ENCODE peak calls at places on chromosomes 4 and X, in nine cellular contexts. Z is fibroblast of the conjunctiva, U is naive B cell, V is T-helper 2 cell, L is endothelial cell, S is aorta, X is mesothelial cell of epicardium, Y is hepatic stellate cell, F is SK-N-DZ. B is an unnamed sample.

GRCh38 chr4:98775672-98776071 is 117.3 kb upstream of the TSPAN5 start:
- DNase-seq in Z (no peak), U (no peak), V (no peak), L (no peak), S (no peak), X (no peak), Y (no peak), F (no peak), B (no peak)

GRCh38 chrX:78665286-78665685 is 6.2 kb upstream of the RTL3 start:
- DNase-seq in Z (no peak), U (no peak), V (no peak), L (no peak), S (no peak), X (no peak), Y (no peak), F (no peak), B (no peak)

GRCh38 chrX:1874416-1874815 is 259.6 kb downstream of the ASMT start:
- DNase-seq in Z (no peak), U (no peak), V (no peak), L (no peak), S (no peak), X (no peak), Y (no peak), F (no peak), B (no peak)

GRCh38 chr4:6319530-6320150 is 50.0 kb downstream of the WFS1 start:
- DNase-seq in Z (no peak), U (no peak), V (no peak), L (no peak), S (no peak), X (no peak), Y (no peak), F (no peak), B (no peak)

GRCh38 chr4:147799986-147800555 is 68.2 kb downstream of the ARHGAP10 start:
- DNase-seq in Z (no peak), U (no peak), V (peak), L (no peak), S (no peak), X (no peak), Y (no peak), F (no peak), B (peak)

GRCh38 chrX:41144873-41145272 is 59.6 kb downstream of the USP9X start:
- DNase-seq in Z (no peak), U (no peak), V (no peak), L (no peak), S (no peak), X (no peak), Y (no peak), F (no peak), B (no peak)

GRCh38 chr4:156523492-156523891 is 448.1 kb downstream of the PDGFC start:
- DNase-seq in Z (no peak), U (no peak), V (no peak), L (no peak), S (no peak), X (no peak), Y (no peak), F (no peak), B (no peak)

GRCh38 chr4:189773909-189774308 is 166.8 kb upstream of the FRG1 start:
- DNase-seq in Z (no peak), U (no peak), V (no peak), L (no peak), S (no peak), X (no peak), Y (no peak), F (no peak), B (no peak)

GRCh38 chr4:77009511-77010120 is 60.1 kb downstream of the SEPTIN11 start:
- DNase-seq in Z (no peak), U (no peak), V (no peak), L (no peak), S (no peak), X (no peak), Y (no peak), F (no peak), B (no peak)

GRCh38 chr4:185592845-185593488 is 57.7 kb upstream of the PDLIM3 start:
- DNase-seq in Z (no peak), U (no peak), V (no peak), L (no peak), S (no peak), X (no peak), Y (no peak), F (no peak), B (no peak)

GRCh38 chr4:148270600-148270999 is 171.6 kb downstream of the NR3C2 start:
- DNase-seq in Z (no peak), U (no peak), V (no peak), L (no peak), S (no peak), X (no peak), Y (peak), F (no peak), B (no peak)

GRCh38 chrX:9102956-9103355 is 69.0 kb upstream of the FAM9B start:
- DNase-seq in Z (no peak), U (no peak), V (no peak), L (no peak), S (no peak), X (no peak), Y (no peak), F (no peak), B (no peak)

GRCh38 chrX:38166478-38167083 is 54.1 kb downstream of the SRPX start:
- DNase-seq in Z (peak), U (peak), V (no peak), L (no peak), S (no peak), X (no peak), Y (no peak), F (peak), B (no peak)

GRCh38 chr4:84944952-84945351 is 21.5 kb downstream of the WDFY3 start:
- DNase-seq in Z (no peak), U (no peak), V (no peak), L (no peak), S (no peak), X (no peak), Y (no peak), F (no peak), B (no peak)

GRCh38 chrX:40933132-40934078 is 151.8 kb upstream of the USP9X start:
- DNase-seq in Z (peak), U (no peak), V (no peak), L (no peak), S (no peak), X (no peak), Y (no peak), F (peak), B (no peak)

GRCh38 chr4:158914178-158914577 is 145.4 kb downstream of the FNIP2 start:
- DNase-seq in Z (peak), U (no peak), V (no peak), L (no peak), S (no peak), X (no peak), Y (peak), F (no peak), B (no peak)

GRCh38 chr4:148112231-148112982 is 329.8 kb downstream of the NR3C2 start:
- DNase-seq in Z (peak), U (no peak), V (no peak), L (no peak), S (no peak), X (no peak), Y (no peak), F (no peak), B (no peak)

GRCh38 chrX:154602766-154603437 is 16.2 kb downstream of the CTAG1B start:
- DNase-seq in Z (no peak), U (no peak), V (no peak), L (no peak), S (no peak), X (no peak), Y (no peak), F (no peak), B (no peak)

GRCh38 chr4:155403886-155404285 is 27.1 kb upstream of the MAP9 start:
- DNase-seq in Z (peak), U (no peak), V (no peak), L (no peak), S (no peak), X (no peak), Y (peak), F (peak), B (no peak)

GRCh38 chr4:40669504-40669903 is 39.8 kb upstream of the RBM47 start:
- DNase-seq in Z (no peak), U (no peak), V (no peak), L (no peak), S (no peak), X (no peak), Y (no peak), F (no peak), B (no peak)

GRCh38 chr4:123739806-123740205 is 343.2 kb downstream of the SPRY1 start:
- DNase-seq in Z (no peak), U (no peak), V (no peak), L (no peak), S (no peak), X (no peak), Y (no peak), F (no peak), B (no peak)

GRCh38 chr4:142683503-142683902 is 162.6 kb downstream of the INPP4B start:
- DNase-seq in Z (no peak), U (no peak), V (no peak), L (no peak), S (no peak), X (no peak), Y (no peak), F (no peak), B (no peak)

GRCh38 chr4:82645868-82646267 is 84.1 kb upstream of the TMEM150C start:
- DNase-seq in Z (no peak), U (no peak), V (no peak), L (no peak), S (no peak), X (no peak), Y (no peak), F (no peak), B (no peak)

GRCh38 chr4:183254162-183254561 is 65.9 kb downstream of the CLDN22 start:
- DNase-seq in Z (no peak), U (no peak), V (no peak), L (no peak), S (no peak), X (no peak), Y (no peak), F (no peak), B (no peak)

GRCh38 chr4:141587897-141588296 is 48.5 kb upstream of the IL15 start:
- DNase-seq in Z (no peak), U (no peak), V (no peak), L (no peak), S (no peak), X (no peak), Y (peak), F (no peak), B (no peak)

GRCh38 chr4:143658336-143658735 is 42.1 kb downstream of the FREM3 start:
- DNase-seq in Z (no peak), U (no peak), V (no peak), L (no peak), S (no peak), X (no peak), Y (no peak), F (no peak), B (no peak)

GRCh38 chr4:41122775-41123174 is 91.6 kb downstream of the APBB2 start:
- DNase-seq in Z (no peak), U (no peak), V (no peak), L (no peak), S (no peak), X (no peak), Y (no peak), F (no peak), B (no peak)

GRCh38 chr4:4735136-4735754 is 124.2 kb upstream of the MSX1 start:
- DNase-seq in Z (no peak), U (no peak), V (no peak), L (no peak), S (no peak), X (no peak), Y (no peak), F (peak), B (no peak)

B was measured in T-helper 17 cell.